ENCODE peak calls at places on chromosomes 3 and 15, in eight cellular contexts. J is HCT116, F is sigmoid colon, G is vagina, T is stomach, O is breast epithelium, Q is SK-N-SH, M is Panc1. H is an unnamed sample.
A peak's percentile ranks its signal among the peaks of the same experiment; 100 is the strongest.

GRCh38 chr3:112734718-112735350 is 93.9 kb upstream of the CCDC80 start:
- DNase-seq in Q (peak; percentile 65), G (no peak), F (peak; percentile 71), O (no peak), J (peak; percentile 77), M (peak; percentile 64), T (peak; percentile 65), H (peak; percentile 52)

GRCh38 chr15:57340673-57341259 is 35.5 kb upstream of the CGNL1 start:
- DNase-seq in T (peak; percentile 58), G (no peak), J (peak; percentile 56), O (no peak), Q (peak; percentile 72), F (no peak), M (peak; percentile 61), H (peak; percentile 51)

GRCh38 chr15:64911317-64912186 is at the start of gene ANKDD1A:
- DNase-seq in M (no peak), Q (peak; percentile 98), J (peak; percentile 26), T (peak; percentile 69), G (no peak), O (no peak), F (peak; percentile 85), H (peak; percentile 73)

GRCh38 chr3:83035704-83036010 is 1274.2 kb upstream of the GBE1 start:
- DNase-seq in F (no peak), O (no peak), J (no peak), G (no peak), M (no peak), T (no peak), Q (no peak), H (no peak)

GRCh38 chr15:99474981-99475753 is 90.6 kb upstream of the MEF2A start:
- DNase-seq in Q (no peak), T (no peak), M (no peak), G (peak; percentile 72), F (peak; percentile 82), O (no peak), J (no peak), H (no peak)

GRCh38 chr3:126284258-126284904 is 72.8 kb downstream of the KLF15 start:
- DNase-seq in Q (no peak), G (no peak), J (peak; percentile 86), F (no peak), M (peak; percentile 81), O (no peak), T (no peak), H (no peak)

GRCh38 chr3:23776352-23776891 is 29.3 kb upstream of the UBE2E1 start:
- DNase-seq in F (no peak), T (no peak), J (no peak), Q (no peak), O (no peak), G (no peak), M (no peak), H (no peak)

GRCh38 chr3:182129745-182130144 is 418.0 kb downstream of the SOX2 start:
- DNase-seq in T (no peak), J (no peak), M (no peak), O (no peak), Q (no peak), G (no peak), F (no peak), H (no peak)

GRCh38 chr3:13851997-13852637 is 27.8 kb downstream of the WNT7A start:
- DNase-seq in O (no peak), F (no peak), Q (no peak), T (no peak), J (no peak), M (no peak), G (no peak), H (no peak)

GRCh38 chr3:117074833-117075232 is 365.3 kb downstream of the TUSC7 start:
- DNase-seq in G (no peak), T (no peak), O (no peak), Q (no peak), F (no peak), M (no peak), J (no peak), H (no peak)

GRCh38 chr3:138367912-138368311 is 19.5 kb downstream of the MRAS start:
- DNase-seq in M (no peak), F (peak; percentile 72), J (no peak), Q (no peak), O (no peak), T (no peak), G (no peak), H (peak; percentile 26)

GRCh38 chr15:88882745-88883144 is 12.6 kb downstream of the HAPLN3 start:
- DNase-seq in T (no peak), F (no peak), M (no peak), Q (no peak), G (no peak), J (no peak), O (no peak), H (no peak)

GRCh38 chr3:110821586-110821985 is 250.0 kb upstream of the NECTIN3 start:
- DNase-seq in O (no peak), T (no peak), G (no peak), Q (no peak), F (no peak), M (no peak), J (no peak), H (no peak)

GRCh38 chr3:132710311-132710710 is 11.9 kb downstream of the NPHP3 start:
- DNase-seq in G (no peak), M (no peak), F (no peak), T (no peak), J (no peak), O (no peak), Q (no peak), H (no peak)

DNA sequence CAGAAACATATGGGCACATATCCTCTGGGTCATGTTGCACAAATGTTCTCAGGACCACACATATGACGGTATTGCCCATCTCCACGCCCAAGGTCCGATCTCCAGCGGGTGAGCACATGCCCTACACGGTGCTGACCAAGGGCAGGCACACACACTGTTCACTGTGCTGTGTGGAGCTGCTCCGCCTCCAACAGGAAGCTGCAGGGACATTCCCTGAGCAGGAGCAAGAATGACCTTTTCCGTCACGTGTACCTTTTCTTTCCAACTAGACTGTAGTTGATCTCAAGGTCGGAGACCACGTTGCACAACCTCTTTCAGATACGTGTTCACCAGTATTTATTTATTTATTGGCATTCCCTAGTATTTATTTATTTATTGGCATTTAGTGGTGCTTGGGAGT is 41.7 kb upstream of the B3GNT5 start:
- DNase-seq in T (peak; percentile 66), M (no peak), Q (no peak), O (no peak), G (no peak), F (peak; percentile 69), J (no peak), H (no peak)
- TF ChIP-seq POLR2AphosphoS5 in T (peak; percentile 72), M (no peak), Q (no peak), O (no peak), G (peak; percentile 20), F (no peak), J (no peak), H (no peak)

DNA sequence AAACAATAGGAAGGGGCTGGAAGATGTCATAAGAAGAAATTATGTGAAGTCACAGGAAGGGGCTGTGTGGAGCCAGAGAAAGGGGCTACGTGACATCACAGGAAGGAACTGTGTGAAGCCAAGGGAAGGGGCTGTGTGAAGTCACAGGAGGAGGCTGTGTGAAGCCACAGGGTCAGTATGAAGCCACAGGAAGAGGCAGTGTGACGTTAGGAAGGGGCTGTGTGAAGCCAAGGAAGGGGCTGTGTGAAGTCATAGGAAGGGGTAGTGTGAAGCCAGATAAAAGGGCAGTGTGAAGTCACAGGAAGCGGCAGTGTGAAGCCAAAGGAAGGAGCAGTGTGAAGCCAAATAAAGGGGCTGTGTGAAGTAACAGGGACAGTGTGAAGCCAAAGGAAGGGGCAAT is 32.5 kb downstream of the GASK1A start:
- DNase-seq in F (no peak), J (no peak), Q (no peak), O (no peak), G (no peak), T (no peak), M (no peak), H (no peak)
- H3K9me3 ChIP-seq in F (no peaks in the 10 kb centered on the region), J (no peaks in the 10 kb centered on the region), Q (no peaks in the 10 kb centered on the region), O (no peaks in the 10 kb centered on the region), G (no peaks in the 10 kb centered on the region), T (peaks cover 13% of the 10 kb centered on the region), M (no peaks in the 10 kb centered on the region), H (no peaks in the 10 kb centered on the region)

GRCh38 chr3:55884066-55884465 is 397.0 kb upstream of the WNT5A start:
- DNase-seq in F (no peak), T (no peak), M (no peak), Q (no peak), O (no peak), J (no peak), G (no peak), H (no peak)
- TF ChIP-seq POLR2AphosphoS5 in F (no peak), T (no peak), M (no peak), Q (no peak), O (no peak), J (no peak), G (no peak), H (no peak)

DNA sequence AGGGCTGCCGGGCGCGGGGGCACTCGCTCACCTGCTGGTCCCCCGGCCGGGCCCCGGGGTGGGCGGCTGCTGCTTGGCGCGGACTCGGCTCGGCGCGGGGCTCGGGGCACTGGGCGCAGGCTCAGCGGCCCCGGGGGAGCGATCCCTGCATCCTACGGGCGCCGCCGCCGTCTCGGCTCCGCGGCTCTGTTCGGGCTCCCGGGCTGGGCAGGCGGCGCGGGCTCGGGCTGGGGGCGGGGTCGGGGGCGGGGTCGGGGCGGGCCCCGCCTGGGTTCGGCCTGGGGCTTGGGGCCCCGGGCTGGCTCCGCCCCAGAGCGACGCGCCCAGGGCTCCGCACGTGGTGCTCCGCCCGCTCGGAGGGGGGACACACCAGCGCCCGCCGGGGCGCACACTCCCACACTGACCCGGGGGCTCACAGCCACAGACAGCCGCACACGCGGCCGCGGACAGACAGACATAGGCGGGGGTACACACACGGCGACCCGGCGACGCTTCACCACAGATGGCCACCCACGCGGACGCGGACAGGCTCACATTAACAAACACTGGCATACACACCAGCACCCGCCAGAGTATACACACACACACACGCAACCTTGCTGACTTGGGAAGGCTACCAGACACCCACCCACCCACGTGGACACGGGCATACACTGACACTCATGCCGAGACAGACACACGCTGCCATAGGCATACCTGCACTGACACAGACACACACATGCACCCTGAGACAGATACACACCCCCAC is at the start of gene SCN5A:
- DNase-seq in F (peak; percentile 63), G (no peak), Q (peak; percentile 94), M (no peak), O (no peak), J (no peak), T (peak; percentile 50), H (peak; percentile 50)
- H3K9me3 ChIP-seq in F (no peaks in the 10 kb centered on the region), G (no peaks in the 10 kb centered on the region), Q (no peaks in the 10 kb centered on the region), M (no peaks in the 10 kb centered on the region), O (no peaks in the 10 kb centered on the region), J (no peaks in the 10 kb centered on the region), T (no peaks in the 10 kb centered on the region), H (no peaks in the 10 kb centered on the region)

DNA sequence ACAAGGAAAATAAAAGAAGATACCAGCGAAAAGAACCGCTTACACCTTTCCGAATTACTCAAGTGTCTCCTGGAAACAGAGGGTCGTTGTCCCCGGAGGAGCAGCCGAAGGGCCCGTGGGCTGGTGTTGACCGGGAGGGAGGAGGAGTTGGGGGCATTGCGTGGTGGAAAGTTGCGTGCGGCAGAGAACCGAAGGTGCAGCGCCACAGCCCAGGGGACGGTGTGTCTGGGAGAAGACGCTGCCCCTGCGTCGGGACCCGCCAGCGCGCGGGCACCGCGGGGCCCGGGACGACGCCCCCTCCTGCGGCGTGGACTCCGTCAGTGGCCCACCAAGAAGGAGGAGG is 325 bp downstream of the ALCAM start:
- DNase-seq in T (peak; percentile 40), G (no peak), M (no peak), O (no peak), Q (peak; percentile 47), F (peak; percentile 64), J (no peak), H (peak; percentile 31)
- TF ChIP-seq POLR2AphosphoS5 in T (no peak), G (no peak), M (no peak), O (no peak), Q (no peak), F (no peak), J (no peak), H (no peak)

GRCh38 chr15:26392956-26393355 is 379.9 kb downstream of the GABRB3 start:
- DNase-seq in J (no peak), O (no peak), M (no peak), Q (no peak), T (no peak), F (no peak), G (no peak), H (no peak)
- H3K9me3 ChIP-seq in J (peaks cover 6% of the 10 kb centered on the region), O (no peaks in the 10 kb centered on the region), M (no peaks in the 10 kb centered on the region), Q (no peaks in the 10 kb centered on the region), T (no peaks in the 10 kb centered on the region), F (no peaks in the 10 kb centered on the region), G (no peaks in the 10 kb centered on the region), H (no peaks in the 10 kb centered on the region)

H was measured in transverse colon.